ENCODE peak calls at places on chromosomes 3 and 15, in six cellular contexts. A is H1, I is stomach, C is A549, D is transverse colon, N is K562. J is an unnamed sample.

GRCh38 chr3:131474115-131474514 is 28.7 kb downstream of the MRPL3 start:
- DNase-seq in A (no peak), I (no peak), C (no peak), D (no peak), N (no peak), J (no peak)

GRCh38 chr3:59108091-59108815 is 58.4 kb upstream of the CFAP20DC start:
- DNase-seq in A (no peak), I (no peak), C (no peak), D (no peak), N (no peak), J (no peak)

GRCh38 chr3:38587548-38588131 is 61.8 kb downstream of the SCN5A start:
- DNase-seq in A (peak; percentile 33), I (peak; percentile 24), C (no peak), D (peak; percentile 2), N (no peak), J (no peak)

GRCh38 chr15:84818221-84819131 is 1.3 kb downstream of the ALPK3 start:
- DNase-seq in A (no peak), I (no peak), C (peak; percentile 43), D (no peak), N (no peak), J (no peak)

GRCh38 chr3:37093481-37093880 is 80.9 kb downstream of the LRRFIP2 start:
- DNase-seq in A (no peak), I (no peak), C (no peak), D (no peak), N (no peak), J (no peak)

GRCh38 chr3:145902166-145902565 is 258.8 kb downstream of the PLOD2 start:
- DNase-seq in A (no peak), I (no peak), C (no peak), D (no peak), N (no peak), J (no peak)

GRCh38 chr3:37542286-37542685 is 319.4 kb upstream of the CTDSPL start:
- DNase-seq in A (no peak), I (no peak), C (no peak), D (no peak), N (no peak), J (no peak)

GRCh38 chr3:81726132-81726531 is 35.3 kb downstream of the GBE1 start:
- DNase-seq in A (no peak), I (no peak), C (no peak), D (no peak), N (no peak), J (no peak)

GRCh38 chr3:193236990-193237389 is 4.0 kb upstream of the PLAAT1 start:
- DNase-seq in A (no peak), I (no peak), C (no peak), D (no peak), N (no peak), J (no peak)

GRCh38 chr3:143119974-143120715 is 574 bp downstream of the CHST2 start:
- DNase-seq in A (peak; percentile 73), I (no peak), C (peak; percentile 15), D (peak; percentile 17), N (peak; percentile 55), J (no peak)

GRCh38 chr15:101451192-101451799 is 38.2 kb downstream of the PCSK6 start:
- DNase-seq in A (no peak), I (no peak), C (no peak), D (no peak), N (peak; percentile 91), J (peak; percentile 40)

GRCh38 chr15:63156708-63157065 is 590 bp downstream of the RPS27L start:
- DNase-seq in A (no peak), I (no peak), C (peak; percentile 44), D (peak; percentile 34), N (peak; percentile 31), J (no peak)

GRCh38 chr3:127632035-127632434 is 3.0 kb downstream of the PODXL2 start:
- DNase-seq in A (no peak), I (no peak), C (no peak), D (no peak), N (no peak), J (no peak)

GRCh38 chr3:185655426-185656320 is 69.6 kb downstream of the SENP2 start:
- DNase-seq in A (no peak), I (no peak), C (no peak), D (no peak), N (no peak), J (no peak)
- TF ChIP-seq EP300 in A (no peak), I (no peak), C (no peak), D (no peak), N (no peak), J (no peak)

DNA sequence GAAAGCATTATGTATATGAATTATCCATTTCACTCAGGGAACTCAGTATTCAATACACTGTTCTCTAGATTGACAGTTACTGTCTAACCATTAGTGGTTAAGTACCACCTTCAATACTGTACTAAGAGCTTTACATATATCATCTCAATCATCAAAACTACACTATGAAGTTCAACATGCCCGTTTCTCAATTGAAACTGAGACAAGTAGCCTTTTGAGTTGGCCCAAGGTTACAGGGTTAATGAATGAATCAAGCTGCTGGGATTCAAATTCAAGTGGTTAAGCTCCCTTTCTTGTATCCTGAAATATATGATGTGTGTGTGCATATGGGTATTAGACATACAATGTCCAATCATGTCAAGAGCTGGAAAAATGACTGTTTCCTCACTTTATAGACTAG is 5.8 kb downstream of the TASOR start:
- DNase-seq in A (no peak), I (no peak), C (no peak), D (no peak), N (no peak), J (no peak)
- TF ChIP-seq POLR2A in A (no peak), I (no peak), C (no peak), D (no peak), N (no peak), J (no peak)

GRCh38 chr3:86838927-86839326 is 152.0 kb downstream of the VGLL3 start:
- DNase-seq in A (no peak), I (no peak), C (no peak), D (no peak), N (no peak), J (no peak)

GRCh38 chr3:86840814-86841213 is 150.1 kb downstream of the VGLL3 start:
- DNase-seq in A (no peak), I (no peak), C (no peak), D (no peak), N (no peak), J (no peak)

DNA sequence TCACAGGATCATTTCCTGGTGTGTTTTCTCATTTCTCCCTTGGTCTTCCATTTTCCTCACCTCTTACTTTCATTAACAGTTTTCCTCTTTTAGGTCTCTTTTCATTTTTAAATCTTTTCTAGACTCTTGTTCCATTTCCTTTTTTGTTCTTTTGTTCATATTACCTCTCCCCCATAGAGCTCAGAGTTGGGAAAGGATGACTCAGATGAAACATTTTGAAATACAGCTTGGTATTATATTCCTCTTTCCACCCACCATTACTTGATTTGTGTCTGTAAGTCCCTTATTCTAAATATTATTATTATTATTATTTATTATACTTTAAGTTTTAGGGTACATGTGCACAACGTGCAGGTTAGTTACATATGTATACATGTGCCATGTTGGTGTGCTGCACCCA is 153.1 kb downstream of the VGLL3 start:
- DNase-seq in A (no peak), I (no peak), C (no peak), D (no peak), N (no peak), J (no peak)
- H3K27ac ChIP-seq in A (no peak overlapping the region), I (no peak overlapping the region), C (no peak overlapping the region), D (no peak overlapping the region), N (no peak overlapping the region), J (no peak overlapping the region)

GRCh38 chr15:79400650-79401049 is 31.5 kb upstream of the MINAR1 start:
- DNase-seq in A (no peak), I (no peak), C (no peak), D (no peak), N (no peak), J (no peak)
- TF ChIP-seq EP300 in A (no peak), I (no peak), C (no peak), D (no peak), N (no peak), J (no peak)

GRCh38 chr3:53881691-53882593 is at the start of gene ACTR8:
- DNase-seq in A (peak; percentile 94), I (peak; percentile 85), C (peak; percentile 76), D (peak; percentile 88), N (peak; percentile 86), J (peak; percentile 54)
- TF ChIP-seq POLR2A in A (peak; percentile 88), I (no peak), C (peak; percentile 92), D (peak; percentile 76), N (peak; percentile 93), J (peak; percentile 53)

GRCh38 chr3:60386311-60386710 is 864.9 kb downstream of the FHIT start:
- DNase-seq in A (no peak), I (no peak), C (no peak), D (no peak), N (no peak), J (no peak)
- H3K27ac ChIP-seq in A (no peak overlapping the region), I (no peak overlapping the region), C (no peak overlapping the region), D (no peak overlapping the region), N (no peak overlapping the region), J (no peak overlapping the region)

DNA sequence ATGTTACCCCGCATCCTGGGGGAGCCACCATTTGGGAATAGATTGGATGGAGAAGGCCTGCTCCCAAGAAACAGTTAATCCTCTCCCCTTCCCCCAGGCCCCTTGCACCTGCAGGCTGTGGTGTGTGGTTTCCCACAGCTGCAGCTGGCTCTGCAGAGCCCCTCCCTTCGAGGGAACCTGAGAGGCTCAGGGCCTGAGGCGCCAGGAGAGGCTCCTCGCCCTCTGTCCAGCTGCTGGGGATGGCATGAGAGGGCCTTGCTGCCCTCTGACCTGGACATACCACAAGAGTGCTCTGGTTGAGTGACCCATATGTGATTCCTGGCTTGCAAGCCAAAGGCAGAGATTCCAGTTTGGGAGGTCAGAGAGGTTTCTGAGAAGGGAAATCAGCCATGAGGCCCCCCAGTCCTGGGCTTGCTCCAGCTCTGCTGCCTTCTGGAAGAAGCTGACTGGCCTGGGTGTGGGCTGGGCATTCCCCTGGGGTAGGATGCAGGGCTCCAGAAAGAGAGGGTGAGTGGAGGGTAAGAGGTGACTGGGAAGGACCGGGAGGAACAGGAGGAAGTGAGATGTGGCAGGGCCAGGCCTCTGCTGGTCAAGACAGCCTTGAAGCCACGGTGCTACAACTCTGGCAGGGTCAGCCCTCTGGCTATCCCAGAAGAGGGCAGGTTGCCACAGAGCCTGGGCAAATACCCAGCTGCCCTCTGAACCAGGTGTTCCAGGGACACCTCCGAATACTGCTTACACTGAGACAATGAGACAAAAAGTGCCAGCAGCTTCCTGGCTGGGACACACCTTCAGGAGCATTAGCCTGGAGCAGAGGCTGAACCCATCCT is 16.0 kb upstream of the SRP14 start:
- DNase-seq in A (no peak), I (peak; percentile 84), C (no peak), D (peak; percentile 72), N (no peak), J (no peak)
- TF ChIP-seq EP300 in A (no peak), I (no peak), C (no peak), D (no peak), N (no peak), J (no peak)

DNA sequence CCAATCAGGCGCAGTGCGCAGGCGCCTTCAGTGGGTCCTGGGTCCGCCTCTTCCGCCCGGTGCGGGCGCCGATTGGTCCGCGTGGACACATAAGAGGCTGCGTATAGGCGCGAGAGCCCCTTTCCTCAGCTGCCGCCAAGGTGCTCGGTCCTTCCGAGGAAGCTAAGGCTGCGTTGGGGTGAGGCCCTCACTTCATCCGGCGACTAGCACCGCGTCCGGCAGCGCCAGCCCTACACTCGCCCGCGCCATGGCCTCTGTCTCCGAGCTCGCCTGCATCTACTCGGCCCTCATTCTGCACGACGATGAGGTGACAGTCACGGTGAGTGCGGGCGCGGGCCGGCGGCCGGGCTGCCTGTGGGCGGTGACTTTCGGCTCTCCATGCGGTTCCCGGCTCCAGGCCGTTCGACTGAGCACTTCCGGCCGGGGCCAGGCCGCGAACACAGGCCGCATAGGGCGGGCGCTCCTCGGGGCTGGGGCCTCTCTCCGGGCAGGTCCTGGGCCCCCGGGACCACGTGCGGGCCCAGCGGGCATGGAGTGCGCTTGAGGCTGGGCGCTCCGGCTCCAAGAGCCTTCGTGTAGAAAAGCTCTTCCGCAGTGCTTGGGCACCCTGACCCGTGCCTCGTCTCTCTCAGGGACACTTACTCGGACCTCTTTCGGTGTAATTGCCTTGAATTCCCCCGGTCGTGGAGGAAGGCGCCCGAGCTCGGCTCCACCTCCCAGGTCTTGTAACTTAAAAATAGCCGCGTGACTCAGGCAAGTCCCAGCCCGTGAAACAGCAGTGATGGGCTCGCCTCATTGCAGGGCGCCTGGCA is at the start of gene RPLP1:
- DNase-seq in A (peak; percentile 98), I (peak; percentile 98), C (peak; percentile 97), D (peak; percentile 97), N (peak; percentile 96), J (peak; percentile 95)
- TF ChIP-seq POLR2A in A (peak; percentile 100), I (no peak), C (peak; percentile 100), D (peak; percentile 94), N (peak; percentile 100), J (peak; percentile 88)